ENCODE peak calls at places on chromosomes 5 and 9, in six cellular contexts. One of them, this sample, is unnamed.

GRCh38 chr5:109880907-109881685 is 191.4 kb downstream of the MAN2A1 start:
- DNase-seq in Peyer's patch: no peak
- DNase-seq in vagina: no peak
- DNase-seq in uterus: no peak
- DNase-seq in H1: no peak
- DNase-seq in GM12878: no peak
- DNase-seq in this sample: no peak

GRCh38 chr9:95261890-95262289 is 55.6 kb downstream of the FANCC start:
- DNase-seq in Peyer's patch: peak; percentile 52
- DNase-seq in vagina: no peak
- DNase-seq in uterus: no peak
- DNase-seq in H1: no peak
- DNase-seq in GM12878: no peak
- DNase-seq in this sample: no peak

GRCh38 chr5:132526290-132526973 is 16.9 kb downstream of the IL5 start:
- DNase-seq in GM12878: peak; percentile 53
- DNase-seq in Peyer's patch: peak; percentile 54
- DNase-seq in H1: peak; percentile 21
- DNase-seq in vagina: no peak
- DNase-seq in uterus: peak; percentile 29
- DNase-seq in this sample: no peak

GRCh38 chr9:134724912-134725604 is 83.5 kb downstream of the COL5A1 start:
- DNase-seq in Peyer's patch: no peak
- DNase-seq in GM12878: no peak
- DNase-seq in vagina: no peak
- DNase-seq in uterus: no peak
- DNase-seq in H1: no peak
- DNase-seq in this sample: no peak

GRCh38 chr9:22119537-22120167 is 110.5 kb upstream of the CDKN2B start:
- DNase-seq in GM12878: no peak
- DNase-seq in H1: no peak
- DNase-seq in vagina: no peak
- DNase-seq in uterus: no peak
- DNase-seq in Peyer's patch: no peak
- DNase-seq in this sample: no peak

GRCh38 chr9:120692901-120693573 is 21.2 kb downstream of the MEGF9 start:
- DNase-seq in uterus: no peak
- DNase-seq in H1: no peak
- DNase-seq in Peyer's patch: no peak
- DNase-seq in vagina: no peak
- DNase-seq in GM12878: no peak
- DNase-seq in this sample: no peak

GRCh38 chr9:70418822-70419545 is 4.5 kb upstream of the KLF9 start:
- DNase-seq in vagina: peak; percentile 100
- DNase-seq in uterus: peak; percentile 98
- DNase-seq in GM12878: peak; percentile 64
- DNase-seq in Peyer's patch: peak; percentile 97
- DNase-seq in H1: peak; percentile 56
- DNase-seq in this sample: peak; percentile 93

GRCh38 chr5:157606046-157606445 is 30.5 kb upstream of the ADAM19 start:
- DNase-seq in Peyer's patch: no peak
- DNase-seq in H1: no peak
- DNase-seq in GM12878: no peak
- DNase-seq in uterus: no peak
- DNase-seq in vagina: no peak
- DNase-seq in this sample: no peak

GRCh38 chr9:137748311-137748710 is 129.3 kb upstream of the CACNA1B start:
- DNase-seq in H1: no peak
- DNase-seq in vagina: no peak
- DNase-seq in GM12878: no peak
- DNase-seq in Peyer's patch: peak; percentile 36
- DNase-seq in uterus: no peak
- DNase-seq in this sample: no peak

GRCh38 chr5:54836959-54837534 is 148.3 kb downstream of the ESM1 start:
- DNase-seq in GM12878: no peak
- DNase-seq in Peyer's patch: no peak
- DNase-seq in vagina: no peak
- DNase-seq in H1: no peak
- DNase-seq in uterus: no peak
- DNase-seq in this sample: no peak

GRCh38 chr5:87266914-87267573 is 639 bp upstream of the RASA1 start:
- DNase-seq in H1: no peak
- DNase-seq in uterus: no peak
- DNase-seq in GM12878: no peak
- DNase-seq in Peyer's patch: no peak
- DNase-seq in vagina: no peak
- DNase-seq in this sample: no peak

GRCh38 chr5:163269624-163270023 is 167.8 kb upstream of the CCNG1 start:
- DNase-seq in H1: no peak
- DNase-seq in uterus: no peak
- DNase-seq in vagina: no peak
- DNase-seq in Peyer's patch: no peak
- DNase-seq in GM12878: no peak
- DNase-seq in this sample: no peak

GRCh38 chr5:176535101-176535654 is 2.0 kb downstream of the RNF44 start:
- DNase-seq in H1: no peak
- DNase-seq in Peyer's patch: peak; percentile 80
- DNase-seq in vagina: no peak
- DNase-seq in uterus: no peak
- DNase-seq in GM12878: peak; percentile 46
- DNase-seq in this sample: no peak

GRCh38 chr5:138498381-138498780 is 33.1 kb downstream of the EGR1 start:
- DNase-seq in H1: no peak
- DNase-seq in GM12878: no peak
- DNase-seq in uterus: no peak
- DNase-seq in Peyer's patch: no peak
- DNase-seq in vagina: no peak
- DNase-seq in this sample: no peak

GRCh38 chr5:107736608-107737007 is 65.9 kb upstream of the EFNA5 start:
- DNase-seq in Peyer's patch: no peak
- DNase-seq in uterus: no peak
- DNase-seq in vagina: no peak
- DNase-seq in GM12878: no peak
- DNase-seq in H1: no peak
- DNase-seq in this sample: no peak

GRCh38 chr5:93090698-93091097 is 490.3 kb downstream of the NR2F1-AS1 start:
- DNase-seq in Peyer's patch: no peak
- DNase-seq in vagina: no peak
- DNase-seq in GM12878: no peak
- DNase-seq in uterus: no peak
- DNase-seq in H1: no peak
- DNase-seq in this sample: no peak

DNA sequence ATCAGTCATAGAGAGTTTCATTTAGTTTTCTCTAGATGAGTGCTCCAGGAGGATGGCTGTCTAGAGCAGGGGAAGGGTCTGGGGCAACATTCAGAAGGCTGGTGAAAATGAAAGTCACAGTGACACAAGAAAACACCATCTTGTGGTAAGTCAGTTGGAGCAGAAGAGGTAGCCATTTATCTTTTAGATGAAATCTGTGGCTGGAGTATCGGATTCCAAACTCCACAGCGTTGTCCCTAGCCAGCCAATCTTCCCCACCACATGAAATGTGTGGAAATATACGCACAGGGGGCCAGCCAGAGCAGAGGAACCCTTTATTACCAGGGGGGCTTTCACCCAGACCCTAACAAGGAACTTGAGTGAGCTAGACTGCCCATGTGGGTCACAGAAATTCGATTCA is 15.9 kb upstream of the TNFAIP8 start:
- DNase-seq in H1: no peak
- DNase-seq in vagina: no peak
- DNase-seq in uterus: no peak
- DNase-seq in GM12878: no peak
- DNase-seq in Peyer's patch: no peak
- DNase-seq in this sample: no peak
- H3K4me1 ChIP-seq in H1: no peaks in the 10 kb centered on the region
- H3K4me1 ChIP-seq in vagina: peaks cover 54% of the 10 kb centered on the region
- H3K4me1 ChIP-seq in uterus: no peaks in the 10 kb centered on the region
- H3K4me1 ChIP-seq in GM12878: peaks cover 65% of the 10 kb centered on the region
- H3K4me1 ChIP-seq in Peyer's patch: peaks cover 44% of the 10 kb centered on the region
- H3K4me1 ChIP-seq in this sample: peaks cover 82% of the 10 kb centered on the region

GRCh38 chr9:4666042-4666699 is at the start of gene SPATA6L:
- DNase-seq in vagina: no peak
- DNase-seq in uterus: peak; percentile 69
- DNase-seq in H1: no peak
- DNase-seq in Peyer's patch: peak; percentile 86
- DNase-seq in GM12878: no peak
- DNase-seq in this sample: no peak
- H3K27ac ChIP-seq in vagina: peak within 1 kb of the TSS; percentile 34
- H3K27ac ChIP-seq in uterus: peak within 1 kb of the TSS; percentile 70
- H3K27ac ChIP-seq in H1: no peak within 1 kb of the TSS
- H3K27ac ChIP-seq in Peyer's patch: peak within 1 kb of the TSS; percentile 41
- H3K27ac ChIP-seq in GM12878: no peak within 1 kb of the TSS
- H3K27ac ChIP-seq in this sample: peak within 1 kb of the TSS; percentile 78

GRCh38 chr9:92642599-92642998 is 27.3 kb downstream of the IPPK start:
- DNase-seq in GM12878: no peak
- DNase-seq in vagina: peak; percentile 67
- DNase-seq in uterus: peak; percentile 10
- DNase-seq in H1: no peak
- DNase-seq in Peyer's patch: peak; percentile 24
- DNase-seq in this sample: no peak

GRCh38 chr9:92647671-92648446 is 22.1 kb downstream of the IPPK start:
- DNase-seq in H1: no peak
- DNase-seq in Peyer's patch: peak; percentile 23
- DNase-seq in vagina: peak; percentile 37
- DNase-seq in uterus: peak; percentile 9
- DNase-seq in GM12878: no peak
- DNase-seq in this sample: no peak

GRCh38 chr9:92644278-92644677 is 25.7 kb downstream of the IPPK start:
- DNase-seq in vagina: peak; percentile 67
- DNase-seq in uterus: no peak
- DNase-seq in Peyer's patch: peak; percentile 15
- DNase-seq in GM12878: no peak
- DNase-seq in H1: no peak
- DNase-seq in this sample: no peak

GRCh38 chr9:92642041-92642451 is 27.9 kb downstream of the IPPK start:
- DNase-seq in H1: no peak
- DNase-seq in uterus: peak; percentile 13
- DNase-seq in Peyer's patch: peak; percentile 33
- DNase-seq in vagina: peak; percentile 72
- DNase-seq in GM12878: no peak
- DNase-seq in this sample: no peak

GRCh38 chr9:92645041-92645440 is 24.9 kb downstream of the IPPK start:
- DNase-seq in GM12878: no peak
- DNase-seq in Peyer's patch: peak; percentile 10
- DNase-seq in vagina: peak; percentile 62
- DNase-seq in H1: no peak
- DNase-seq in uterus: no peak
- DNase-seq in this sample: no peak
- TF ChIP-seq POLR2A in GM12878: no peak
- TF ChIP-seq POLR2A in Peyer's patch: no peak
- TF ChIP-seq POLR2A in vagina: no peak
- TF ChIP-seq POLR2A in H1: no peak
- TF ChIP-seq POLR2A in uterus: no peak
- TF ChIP-seq POLR2A in this sample: no peak

GRCh38 chr5:68260455-68260854 is 44.9 kb downstream of the PIK3R1 start:
- DNase-seq in H1: no peak
- DNase-seq in vagina: no peak
- DNase-seq in GM12878: no peak
- DNase-seq in uterus: no peak
- DNase-seq in Peyer's patch: no peak
- DNase-seq in this sample: no peak
- H3K4me1 ChIP-seq in H1: no peaks in the 10 kb centered on the region
- H3K4me1 ChIP-seq in vagina: peaks cover 90% of the 10 kb centered on the region
- H3K4me1 ChIP-seq in GM12878: no peaks in the 10 kb centered on the region
- H3K4me1 ChIP-seq in uterus: peaks cover 17% of the 10 kb centered on the region
- H3K4me1 ChIP-seq in Peyer's patch: peaks cover 15% of the 10 kb centered on the region
- H3K4me1 ChIP-seq in this sample: peaks cover 17% of the 10 kb centered on the region

GRCh38 chr9:129885670-129886106 is 50.4 kb downstream of the USP20 start:
- DNase-seq in vagina: peak; percentile 94
- DNase-seq in Peyer's patch: peak; percentile 97
- DNase-seq in GM12878: peak; percentile 64
- DNase-seq in uterus: peak; percentile 93
- DNase-seq in H1: peak; percentile 56
- DNase-seq in this sample: peak; percentile 72

GRCh38 chr9:129886226-129887174 is 51.2 kb downstream of the USP20 start:
- DNase-seq in vagina: peak; percentile 85
- DNase-seq in H1: no peak
- DNase-seq in uterus: no peak
- DNase-seq in GM12878: peak; percentile 37
- DNase-seq in Peyer's patch: no peak
- DNase-seq in this sample: no peak

GRCh38 chr9:129888085-129888808 is 53.0 kb downstream of the USP20 start:
- DNase-seq in H1: no peak
- DNase-seq in uterus: no peak
- DNase-seq in vagina: peak; percentile 89
- DNase-seq in Peyer's patch: peak; percentile 95
- DNase-seq in GM12878: peak; percentile 100
- DNase-seq in this sample: peak; percentile 53

GRCh38 chr9:129888809-129889460 is 53.7 kb downstream of the USP20 start:
- DNase-seq in GM12878: no peak
- DNase-seq in uterus: no peak
- DNase-seq in vagina: no peak
- DNase-seq in Peyer's patch: no peak
- DNase-seq in H1: no peak
- DNase-seq in this sample: no peak

DNA sequence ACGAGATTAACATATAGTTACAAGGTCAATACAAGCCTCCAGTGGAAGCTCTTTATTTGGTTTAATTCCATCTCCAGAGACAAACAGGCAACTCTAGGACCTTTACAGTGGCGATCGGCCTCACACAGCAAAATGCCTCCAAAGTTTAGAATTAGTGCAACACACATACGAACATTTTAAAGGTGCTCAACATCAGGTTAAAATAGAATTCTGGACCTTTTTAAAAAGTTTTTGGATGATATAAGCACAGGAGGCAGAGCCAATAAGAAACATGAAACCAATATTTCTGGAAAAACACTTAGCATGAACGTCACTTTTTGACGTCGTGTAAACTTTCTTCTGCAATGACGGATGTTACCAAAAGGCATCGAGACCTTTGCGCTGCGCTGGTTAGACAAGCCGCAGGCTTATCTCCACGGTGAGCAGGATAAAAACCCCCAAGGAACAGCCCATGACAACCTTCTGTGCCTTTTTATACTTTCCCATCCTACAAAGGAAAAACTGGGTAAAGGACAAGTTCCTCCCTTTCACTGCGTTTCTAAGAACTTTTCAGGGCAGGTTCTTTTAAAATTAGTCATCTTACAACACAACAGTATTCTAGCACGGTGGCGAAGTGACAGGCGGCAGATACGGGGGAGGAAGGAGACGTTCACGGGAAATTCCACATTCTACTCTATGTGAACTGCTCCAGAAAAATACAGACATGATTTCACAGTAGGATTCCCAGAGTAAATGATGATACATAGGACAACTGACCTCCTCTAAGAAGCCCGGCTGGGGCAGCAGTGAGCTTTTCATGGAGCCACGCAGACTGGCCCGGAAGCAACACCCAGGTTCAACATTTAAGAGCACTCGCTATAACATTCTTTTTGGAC is 52.2 kb downstream of the USP20 start:
- DNase-seq in H1: no peak
- DNase-seq in uterus: peak; percentile 49
- DNase-seq in vagina: peak; percentile 79
- DNase-seq in GM12878: peak; percentile 56
- DNase-seq in Peyer's patch: peak; percentile 80
- DNase-seq in this sample: no peak
- H3K27ac ChIP-seq in H1: no peak overlapping the region
- H3K27ac ChIP-seq in uterus: peak overlapping the region; percentile 82
- H3K27ac ChIP-seq in vagina: no peak overlapping the region
- H3K27ac ChIP-seq in GM12878: peak overlapping the region; percentile 96
- H3K27ac ChIP-seq in Peyer's patch: peak overlapping the region; percentile 84
- H3K27ac ChIP-seq in this sample: peak overlapping the region; percentile 95